ENCODE peak calls at places on chromosome 9, in six cellular contexts. W, L, A, V, D and C are unnamed samples.

GRCh38 chr9:94607340-94607695 is 13.7 kb upstream of the FBP2 start:
- DNase-seq in V (no peak), W (no peak), D (no peak), A (no peak), L (no peak), C (peak)

GRCh38 chr9:72400866-72401265 is 35.9 kb upstream of the ZFAND5 start:
- DNase-seq in D (no peak), L (no peak), A (no peak), V (no peak), W (no peak), C (no peak)

GRCh38 chr9:95845751-95846150 is 29.7 kb upstream of the ERCC6L2 start:
- DNase-seq in L (no peak), A (no peak), W (no peak), V (no peak), D (no peak), C (no peak)

GRCh38 chr9:90142580-90142979 is 500.0 kb downstream of the DIRAS2 start:
- DNase-seq in A (no peak), D (peak), V (peak), W (peak), L (peak), C (peak)

GRCh38 chr9:106745457-106745856 is 117.5 kb upstream of the ZNF462 start:
- DNase-seq in L (no peak), D (no peak), V (no peak), W (no peak), A (no peak), C (no peak)

GRCh38 chr9:7534211-7534935 is 265.2 kb downstream of the DMAC1 start:
- DNase-seq in V (no peak), A (no peak), D (no peak), W (no peak), L (no peak), C (no peak)

GRCh38 chr9:81819859-81820546 is 108.2 kb upstream of the SPATA31D4 start:
- DNase-seq in W (no peak), L (peak), A (peak), V (no peak), D (no peak), C (no peak)

GRCh38 chr9:104094534-104095020 is 468 bp downstream of the SMC2 start:
- DNase-seq in D (no peak), W (peak), A (no peak), V (peak), L (no peak), C (peak)

GRCh38 chr9:16133556-16134227 is 580.8 kb downstream of the CCDC171 start:
- DNase-seq in V (no peak), D (peak), L (peak), W (peak), A (peak), C (peak)

GRCh38 chr9:35571113-35571512 is 33.9 kb upstream of the TESK1 start:
- DNase-seq in L (no peak), D (no peak), V (no peak), W (no peak), A (no peak), C (no peak)

GRCh38 chr9:133686642-133687575 is 50.7 kb downstream of the DBH start:
- DNase-seq in W (no peak), D (no peak), A (no peak), V (no peak), L (no peak), C (no peak)

GRCh38 chr9:105457560-105458294 is 9.9 kb downstream of the FSD1L start:
- DNase-seq in D (no peak), L (no peak), W (no peak), A (no peak), V (no peak), C (no peak)

GRCh38 chr9:132647355-132647754 is 22.4 kb downstream of the DDX31 start:
- DNase-seq in W (no peak), L (peak), V (no peak), A (peak), D (no peak), C (no peak)

GRCh38 chr9:95506692-95507455 is 9.9 kb downstream of the PTCH1 start:
- DNase-seq in V (no peak), L (peak), A (peak), D (peak), W (peak), C (peak)

GRCh38 chr9:108634164-108634563 is 221.6 kb downstream of the ACTL7B start:
- DNase-seq in D (no peak), A (no peak), V (peak), W (no peak), L (peak), C (no peak)

GRCh38 chr9:12972608-12973589 is 198.1 kb downstream of the LURAP1L start:
- DNase-seq in D (no peak), V (no peak), A (no peak), W (no peak), L (no peak), C (no peak)

GRCh38 chr9:4859035-4859434 is 66.3 kb downstream of the RCL1 start:
- DNase-seq in L (no peak), W (no peak), A (no peak), D (no peak), V (peak), C (no peak)

GRCh38 chr9:125470767-125471580 is 209.3 kb downstream of the GAPVD1 start:
- DNase-seq in W (no peak), D (no peak), V (no peak), A (no peak), L (no peak), C (no peak)

GRCh38 chr9:98897745-98898144 is 46.0 kb upstream of the COL15A1 start:
- DNase-seq in D (no peak), A (no peak), W (no peak), V (no peak), L (no peak), C (no peak)

GRCh38 chr9:8234286-8234819 is 434.8 kb upstream of the DMAC1 start:
- DNase-seq in W (no peak), A (no peak), D (no peak), V (no peak), L (no peak), C (no peak)

GRCh38 chr9:19460258-19460657 is 51.4 kb downstream of the ACER2 start:
- DNase-seq in V (no peak), D (no peak), L (no peak), W (no peak), A (no peak), C (no peak)

GRCh38 chr9:2015581-2016410 is 649 bp downstream of the SMARCA2 start:
- DNase-seq in W (no peak), V (peak), D (peak), A (peak), L (peak), C (peak)

GRCh38 chr9:112572416-112572815 is 85.8 kb downstream of the KIAA1958 start:
- DNase-seq in A (no peak), W (no peak), V (peak), L (no peak), D (peak), C (peak)

GRCh38 chr9:127399736-127400269 is 2.8 kb downstream of the SLC2A8 start:
- DNase-seq in V (no peak), A (no peak), D (no peak), L (no peak), W (no peak), C (no peak)

GRCh38 chr9:137467161-137467581 is 8.0 kb upstream of the NSMF start:
- DNase-seq in W (no peak), A (no peak), V (no peak), L (no peak), D (no peak), C (no peak)

GRCh38 chr9:8857330-8858249 is 1058.0 kb upstream of the DMAC1 start:
- DNase-seq in A (peak), W (no peak), L (peak), V (peak), D (no peak), C (no peak)

GRCh38 chr9:95874303-95874988 is 1.0 kb upstream of the ERCC6L2 start:
- DNase-seq in W (no peak), D (no peak), V (no peak), L (peak), A (peak), C (no peak)

GRCh38 chr9:104313396-104314110 is 190.5 kb upstream of the OR13F1 start:
- DNase-seq in W (no peak), L (no peak), A (no peak), D (no peak), V (peak), C (no peak)

GRCh38 chr9:138072161-138072842 is 194.7 kb downstream of the CACNA1B start:
- DNase-seq in L (no peak), A (no peak), W (no peak), V (no peak), D (no peak), C (no peak)

GRCh38 chr9:12604154-12604825 is 88.9 kb upstream of the TYRP1 start:
- DNase-seq in D (no peak), L (peak), V (peak), W (no peak), A (no peak), C (no peak)

GRCh38 chr9:106892632-106893031 is 29.7 kb downstream of the ZNF462 start:
- DNase-seq in V (no peak), A (peak), D (no peak), L (peak), W (no peak), C (no peak)